ENCODE peak calls at places on chromosomes 3 and 15, in five cellular contexts. One of them, this sample, is unnamed.

GRCh38 chr15:42456971-42457370 is 34.0 kb downstream of the ZNF106 start:
- DNase-seq in neuronal stem cell: no peak
- DNase-seq in IMR-90: no peak
- DNase-seq in H1: no peak
- DNase-seq in H9: no peak
- DNase-seq in this sample: peak; percentile 76

GRCh38 chr15:38127306-38127731 is 125.3 kb upstream of the SPRED1 start:
- DNase-seq in H9: no peak
- DNase-seq in H1: no peak
- DNase-seq in neuronal stem cell: no peak
- DNase-seq in IMR-90: peak; percentile 19
- DNase-seq in this sample: no peak

GRCh38 chr3:13141991-13142412 is 68.8 kb upstream of the IQSEC1 start:
- DNase-seq in H1: peak; percentile 83
- DNase-seq in H9: peak; percentile 74
- DNase-seq in neuronal stem cell: peak; percentile 73
- DNase-seq in IMR-90: peak; percentile 28
- DNase-seq in this sample: peak; percentile 30

GRCh38 chr3:128276577-128277183 is 123.4 kb downstream of the EEFSEC start:
- DNase-seq in H9: peak; percentile 26
- DNase-seq in IMR-90: no peak
- DNase-seq in neuronal stem cell: no peak
- DNase-seq in H1: peak; percentile 39
- DNase-seq in this sample: no peak

GRCh38 chr3:190883973-190884832 is 21.7 kb upstream of the GMNC start:
- DNase-seq in H1: peak; percentile 51
- DNase-seq in neuronal stem cell: peak; percentile 54
- DNase-seq in IMR-90: peak; percentile 66
- DNase-seq in H9: peak; percentile 41
- DNase-seq in this sample: peak; percentile 62

GRCh38 chr3:33652736-33653135 is 65.3 kb downstream of the CLASP2 start:
- DNase-seq in H1: no peak
- DNase-seq in H9: no peak
- DNase-seq in neuronal stem cell: no peak
- DNase-seq in IMR-90: no peak
- DNase-seq in this sample: no peak

GRCh38 chr15:91946914-91947313 is 93.4 kb downstream of the SLCO3A1 start:
- DNase-seq in H1: no peak
- DNase-seq in IMR-90: no peak
- DNase-seq in H9: peak; percentile 46
- DNase-seq in neuronal stem cell: no peak
- DNase-seq in this sample: peak; percentile 25

GRCh38 chr15:98807262-98807661 is 158.9 kb downstream of the IGF1R start:
- DNase-seq in H1: no peak
- DNase-seq in neuronal stem cell: no peak
- DNase-seq in H9: no peak
- DNase-seq in IMR-90: peak; percentile 89
- DNase-seq in this sample: peak; percentile 76

GRCh38 chr15:84926491-84927220 is 42.2 kb downstream of the SLC28A1 start:
- DNase-seq in IMR-90: no peak
- DNase-seq in neuronal stem cell: no peak
- DNase-seq in H1: no peak
- DNase-seq in H9: no peak
- DNase-seq in this sample: no peak

GRCh38 chr3:134852893-134853351 is 57.9 kb downstream of the EPHB1 start:
- DNase-seq in neuronal stem cell: no peak
- DNase-seq in IMR-90: no peak
- DNase-seq in H9: no peak
- DNase-seq in H1: no peak
- DNase-seq in this sample: no peak

GRCh38 chr3:146274833-146275232 is 23.9 kb upstream of the PLSCR4 start:
- DNase-seq in H1: no peak
- DNase-seq in H9: no peak
- DNase-seq in IMR-90: peak; percentile 98
- DNase-seq in neuronal stem cell: no peak
- DNase-seq in this sample: peak; percentile 56

GRCh38 chr15:39320886-39321285 is 260.0 kb upstream of the THBS1 start:
- DNase-seq in neuronal stem cell: no peak
- DNase-seq in IMR-90: peak; percentile 38
- DNase-seq in H9: no peak
- DNase-seq in H1: no peak
- DNase-seq in this sample: no peak

GRCh38 chr15:39051931-39052705 is 487.5 kb upstream of the RASGRP1 start:
- DNase-seq in H1: no peak
- DNase-seq in neuronal stem cell: no peak
- DNase-seq in IMR-90: no peak
- DNase-seq in H9: no peak
- DNase-seq in this sample: no peak

GRCh38 chr15:68387288-68388143 is 44.4 kb downstream of the ITGA11 start:
- DNase-seq in neuronal stem cell: no peak
- DNase-seq in H9: peak; percentile 18
- DNase-seq in IMR-90: peak; percentile 78
- DNase-seq in H1: peak; percentile 30
- DNase-seq in this sample: peak; percentile 86

GRCh38 chr3:134205426-134205825 is 45.2 kb downstream of the RYK start:
- DNase-seq in H1: no peak
- DNase-seq in neuronal stem cell: no peak
- DNase-seq in H9: no peak
- DNase-seq in IMR-90: no peak
- DNase-seq in this sample: no peak

GRCh38 chr3:100189444-100189964 is 71.3 kb upstream of the TBC1D23 start:
- DNase-seq in neuronal stem cell: no peak
- DNase-seq in H9: no peak
- DNase-seq in IMR-90: no peak
- DNase-seq in H1: no peak
- DNase-seq in this sample: no peak

GRCh38 chr3:52606373-52607085 is 70.1 kb downstream of the UQCC5 start:
- DNase-seq in H1: no peak
- DNase-seq in H9: no peak
- DNase-seq in neuronal stem cell: no peak
- DNase-seq in IMR-90: peak; percentile 41
- DNase-seq in this sample: peak; percentile 22

GRCh38 chr15:72176155-72176554 is 21.4 kb downstream of the GRAMD2A start:
- DNase-seq in H1: no peak
- DNase-seq in IMR-90: no peak
- DNase-seq in H9: no peak
- DNase-seq in neuronal stem cell: no peak
- DNase-seq in this sample: no peak

GRCh38 chr3:28347374-28348285 is 891 bp upstream of the ZCWPW2 start:
- DNase-seq in neuronal stem cell: no peak
- DNase-seq in H9: no peak
- DNase-seq in IMR-90: peak; percentile 65
- DNase-seq in H1: no peak
- DNase-seq in this sample: peak; percentile 38

GRCh38 chr15:74291101-74292071 is 55.3 kb downstream of the CCDC33 start:
- DNase-seq in IMR-90: peak; percentile 68
- DNase-seq in neuronal stem cell: peak; percentile 91
- DNase-seq in H9: peak; percentile 97
- DNase-seq in H1: peak; percentile 98
- DNase-seq in this sample: peak; percentile 78

GRCh38 chr15:56369234-56369633 is 4.0 kb downstream of the TEX9 start:
- DNase-seq in IMR-90: no peak
- DNase-seq in neuronal stem cell: no peak
- DNase-seq in H1: no peak
- DNase-seq in H9: no peak
- DNase-seq in this sample: no peak

GRCh38 chr3:23537006-23537620 is 268.6 kb upstream of the UBE2E1 start:
- DNase-seq in H1: no peak
- DNase-seq in neuronal stem cell: peak; percentile 69
- DNase-seq in IMR-90: no peak
- DNase-seq in H9: peak; percentile 44
- DNase-seq in this sample: no peak

GRCh38 chr15:87734571-87735373 is 521.8 kb downstream of the NTRK3 start:
- DNase-seq in H1: no peak
- DNase-seq in H9: no peak
- DNase-seq in IMR-90: no peak
- DNase-seq in neuronal stem cell: no peak
- DNase-seq in this sample: no peak

GRCh38 chr3:157310329-157311065 is 126.2 kb upstream of the PTX3 start:
- DNase-seq in H9: no peak
- DNase-seq in IMR-90: no peak
- DNase-seq in neuronal stem cell: no peak
- DNase-seq in H1: no peak
- DNase-seq in this sample: no peak

GRCh38 chr3:16313955-16314645 is 49.1 kb downstream of the OXNAD1 start:
- DNase-seq in H1: no peak
- DNase-seq in neuronal stem cell: no peak
- DNase-seq in H9: no peak
- DNase-seq in IMR-90: no peak
- DNase-seq in this sample: no peak

GRCh38 chr15:39621961-39622360 is 41.1 kb downstream of the THBS1 start:
- DNase-seq in neuronal stem cell: no peak
- DNase-seq in H9: no peak
- DNase-seq in IMR-90: no peak
- DNase-seq in H1: no peak
- DNase-seq in this sample: no peak

GRCh38 chr15:42650208-42651066 is 75.0 kb downstream of the STARD9 start:
- DNase-seq in neuronal stem cell: peak; percentile 36
- DNase-seq in H9: peak; percentile 51
- DNase-seq in H1: peak; percentile 71
- DNase-seq in IMR-90: peak; percentile 88
- DNase-seq in this sample: peak; percentile 77

DNA sequence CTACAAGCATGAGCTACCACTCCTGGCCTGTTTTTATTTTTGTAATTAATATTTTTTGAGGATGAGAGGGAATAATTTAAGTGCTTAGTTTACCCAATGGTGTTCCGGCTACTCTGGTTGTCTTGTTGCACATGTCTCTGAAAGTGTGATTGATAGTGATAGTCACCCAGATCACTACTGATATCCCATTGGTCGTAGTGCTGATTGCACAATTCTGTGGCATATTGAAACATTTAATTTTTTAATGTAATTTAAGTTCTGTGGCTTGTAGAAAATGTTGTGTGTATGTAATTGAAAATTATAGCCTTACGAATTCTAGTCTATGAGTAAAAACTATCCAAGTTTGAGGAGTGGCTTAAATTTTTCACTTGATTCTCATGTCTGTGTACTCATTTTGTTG is 11.9 kb downstream of the ARIH2 start:
- DNase-seq in H1: no peak
- DNase-seq in H9: no peak
- DNase-seq in neuronal stem cell: no peak
- DNase-seq in IMR-90: no peak
- DNase-seq in this sample: no peak
- H3K4ac ChIP-seq in H1: no peak overlapping the region
- H3K4ac ChIP-seq in H9: no peak overlapping the region
- H3K4ac ChIP-seq in neuronal stem cell: no peak overlapping the region
- H3K4ac ChIP-seq in IMR-90: no peak overlapping the region
- H3K4ac ChIP-seq in this sample: no peak overlapping the region

DNA sequence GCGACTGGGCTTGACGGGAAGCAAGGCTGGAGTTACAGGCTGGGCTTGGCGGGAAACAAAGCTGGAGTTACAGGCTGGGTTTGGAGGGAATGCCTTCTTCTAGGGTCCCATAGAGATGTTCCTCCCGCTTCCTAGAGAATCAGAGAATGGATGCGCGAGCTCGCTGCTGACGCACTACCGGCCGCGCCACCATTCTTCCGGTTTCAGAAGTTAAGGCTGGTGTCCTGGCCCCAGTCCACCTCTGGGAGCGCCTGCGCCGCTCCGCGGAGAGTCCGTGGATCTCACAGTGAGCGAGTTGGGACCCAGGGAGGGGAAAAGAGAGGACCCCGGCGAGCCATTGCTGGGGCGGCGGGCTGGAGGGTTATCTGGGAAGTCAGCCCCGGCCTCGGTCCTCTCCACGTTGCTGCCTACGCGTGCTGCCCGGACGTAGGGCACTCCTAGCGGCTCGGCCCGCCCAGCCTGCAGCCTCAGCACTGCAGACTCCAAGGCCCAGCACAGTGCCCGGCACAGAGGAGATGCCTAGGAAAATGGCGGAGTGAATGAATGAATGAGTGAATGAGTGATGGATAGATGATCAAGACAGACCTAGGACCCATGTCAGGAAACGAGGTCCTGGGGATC is at the start of gene ZNF502:
- DNase-seq in H9: peak; percentile 76
- DNase-seq in neuronal stem cell: peak; percentile 62
- DNase-seq in H1: peak; percentile 74
- DNase-seq in IMR-90: peak; percentile 84
- DNase-seq in this sample: peak; percentile 70
- H3K9me3 ChIP-seq in H9: peaks cover 11% of the 10 kb centered on the region
- H3K9me3 ChIP-seq in neuronal stem cell: peaks cover 11% of the 10 kb centered on the region
- H3K9me3 ChIP-seq in H1: peaks cover 43% of the 10 kb centered on the region
- H3K9me3 ChIP-seq in IMR-90: peaks cover 25% of the 10 kb centered on the region
- H3K9me3 ChIP-seq in this sample: peaks cover 78% of the 10 kb centered on the region

GRCh38 chr3:184157206-184157605 is 2.0 kb downstream of the DVL3 start:
- DNase-seq in neuronal stem cell: no peak
- DNase-seq in IMR-90: no peak
- DNase-seq in H9: no peak
- DNase-seq in H1: no peak
- DNase-seq in this sample: no peak
- H3K4ac ChIP-seq in neuronal stem cell: no peak overlapping the region
- H3K4ac ChIP-seq in IMR-90: peak overlapping the region; percentile 96
- H3K4ac ChIP-seq in H9: no peak overlapping the region
- H3K4ac ChIP-seq in H1: no peak overlapping the region
- H3K4ac ChIP-seq in this sample: no peak overlapping the region

GRCh38 chr15:32849769-32850668 is 132.2 kb downstream of the GREM1 start:
- DNase-seq in IMR-90: peak; percentile 98
- DNase-seq in neuronal stem cell: no peak
- DNase-seq in H9: no peak
- DNase-seq in H1: no peak
- DNase-seq in this sample: peak; percentile 88
- H3K9me3 ChIP-seq in IMR-90: peaks cover 2% of the 10 kb centered on the region
- H3K9me3 ChIP-seq in neuronal stem cell: no peaks in the 10 kb centered on the region
- H3K9me3 ChIP-seq in H9: no peaks in the 10 kb centered on the region
- H3K9me3 ChIP-seq in H1: no peaks in the 10 kb centered on the region
- H3K9me3 ChIP-seq in this sample: no peaks in the 10 kb centered on the region

GRCh38 chr3:123793425-123793824 is 90.7 kb downstream of the MYLK start:
- DNase-seq in H1: no peak
- DNase-seq in H9: no peak
- DNase-seq in IMR-90: no peak
- DNase-seq in neuronal stem cell: no peak
- DNase-seq in this sample: no peak
- H3K4ac ChIP-seq in H1: no peak overlapping the region
- H3K4ac ChIP-seq in H9: no peak overlapping the region
- H3K4ac ChIP-seq in IMR-90: peak overlapping the region; percentile 75
- H3K4ac ChIP-seq in neuronal stem cell: no peak overlapping the region
- H3K4ac ChIP-seq in this sample: no peak overlapping the region

DNA sequence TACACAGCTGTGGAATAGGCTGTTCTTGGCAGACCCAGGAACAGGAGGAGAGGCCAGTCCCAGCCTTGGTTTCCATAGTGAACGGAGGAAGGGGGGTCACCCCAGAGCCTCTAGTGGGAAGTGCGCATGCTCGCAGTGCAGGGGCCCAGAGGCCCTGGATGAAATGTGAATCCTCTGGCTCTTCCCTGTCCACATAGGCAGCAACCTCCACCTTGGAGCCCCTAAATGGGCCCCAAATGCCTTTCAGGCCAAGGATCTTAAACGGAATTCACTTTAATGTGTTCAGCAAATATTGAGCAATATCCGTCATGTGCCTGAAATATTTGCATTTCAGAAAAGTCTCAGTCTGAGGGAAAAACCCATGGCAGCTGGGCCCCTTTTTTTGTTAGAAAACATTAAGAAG is 3.3 kb upstream of the NDN start:
- DNase-seq in IMR-90: peak; percentile 61
- DNase-seq in neuronal stem cell: peak; percentile 62
- DNase-seq in H9: peak; percentile 61
- DNase-seq in H1: peak; percentile 45
- DNase-seq in this sample: peak; percentile 61
- H3K9me3 ChIP-seq in IMR-90: no peaks in the 10 kb centered on the region
- H3K9me3 ChIP-seq in neuronal stem cell: peaks cover 15% of the 10 kb centered on the region
- H3K9me3 ChIP-seq in H9: peaks cover 58% of the 10 kb centered on the region
- H3K9me3 ChIP-seq in H1: peaks cover 29% of the 10 kb centered on the region
- H3K9me3 ChIP-seq in this sample: no peaks in the 10 kb centered on the region

GRCh38 chr15:97210277-97210676 is 750.2 kb upstream of the ARRDC4 start:
- DNase-seq in H1: no peak
- DNase-seq in H9: no peak
- DNase-seq in neuronal stem cell: no peak
- DNase-seq in IMR-90: no peak
- DNase-seq in this sample: no peak
- H3K4ac ChIP-seq in H1: no peak overlapping the region
- H3K4ac ChIP-seq in H9: no peak overlapping the region
- H3K4ac ChIP-seq in neuronal stem cell: no peak overlapping the region
- H3K4ac ChIP-seq in IMR-90: no peak overlapping the region
- H3K4ac ChIP-seq in this sample: no peak overlapping the region

This sample was measured in mesenchymal stem cell.